ENCODE peak calls at places on chromosomes 3 and 15, in four cellular contexts. P, R, Y and N are unnamed samples.

GRCh38 chr15:23395832-23396231 is 41.3 kb downstream of the GOLGA8S start:
- DNase-seq in Y (no peak), R (no peak), P (no peak), N (no peak)

GRCh38 chr3:137767146-137768020 is 3.3 kb downstream of the SOX14 start:
- DNase-seq in R (no peak), Y (no peak), P (no peak), N (peak; percentile 6)

GRCh38 chr3:141114816-141115458 is 63.8 kb downstream of the SPSB4 start:
- DNase-seq in R (no peak), Y (no peak), P (no peak), N (no peak)

GRCh38 chr15:68256675-68257450 is 20.7 kb upstream of the FEM1B start:
- DNase-seq in R (peak; percentile 97), Y (peak; percentile 54), P (peak; percentile 98), N (peak; percentile 42)

GRCh38 chr3:99920530-99921376 is 103.1 kb downstream of the CMSS1 start:
- DNase-seq in Y (peak; percentile 20), P (peak; percentile 80), R (peak; percentile 65), N (no peak)

GRCh38 chr15:74983725-74984231 is 11.6 kb upstream of the SCAMP5 start:
- DNase-seq in R (no peak), P (no peak), Y (no peak), N (no peak)

GRCh38 chr3:8649757-8650156 is 5.2 kb upstream of the SSUH2 start:
- DNase-seq in Y (no peak), R (no peak), P (no peak), N (no peak)

GRCh38 chr15:29095746-29096145 is 173.9 kb downstream of the NSMCE3 start:
- DNase-seq in P (no peak), R (no peak), Y (no peak), N (no peak)

GRCh38 chr3:187292631-187293513 is 1.3 kb upstream of the MASP1 start:
- DNase-seq in R (peak; percentile 31), P (no peak), Y (no peak), N (no peak)

GRCh38 chr3:179558742-179559364 is 3.9 kb upstream of the ACTL6A start:
- DNase-seq in P (peak; percentile 88), Y (peak; percentile 47), R (peak; percentile 91), N (peak; percentile 72)

GRCh38 chr15:64046347-64047153 is at the start of gene DAPK2:
- DNase-seq in R (peak; percentile 71), Y (peak; percentile 64), P (peak; percentile 46), N (peak; percentile 95)

GRCh38 chr3:4525555-4526238 is 32.5 kb downstream of the ITPR1 start:
- DNase-seq in P (no peak), R (no peak), Y (no peak), N (no peak)

GRCh38 chr15:63492541-63493077 is 11.8 kb upstream of the USP3 start:
- DNase-seq in Y (no peak), P (peak; percentile 40), R (peak; percentile 75), N (no peak)

GRCh38 chr3:158770254-158771017 is 31.4 kb upstream of the MFSD1 start:
- DNase-seq in R (peak; percentile 76), P (peak; percentile 87), Y (no peak), N (no peak)

GRCh38 chr3:74756586-74756985 is 142.1 kb upstream of the CNTN3 start:
- DNase-seq in P (no peak), Y (no peak), R (no peak), N (no peak)

GRCh38 chr15:101458908-101459578 is 30.5 kb downstream of the PCSK6 start:
- DNase-seq in R (peak; percentile 74), Y (no peak), P (no peak), N (no peak)

GRCh38 chr3:55746808-55747413 is 259.8 kb upstream of the WNT5A start:
- DNase-seq in Y (no peak), P (peak; percentile 40), R (peak; percentile 33), N (peak; percentile 15)

GRCh38 chr3:40310690-40311089 is 1.2 kb downstream of the EIF1B start:
- DNase-seq in R (peak; percentile 62), P (peak; percentile 51), Y (no peak), N (no peak)

GRCh38 chr3:156675744-156676466 is 1.5 kb downstream of the TIPARP start:
- DNase-seq in Y (peak; percentile 23), P (peak; percentile 98), R (peak; percentile 90), N (no peak)

GRCh38 chr3:125059488-125060245 is 3.9 kb upstream of the HEG1 start:
- DNase-seq in R (peak; percentile 33), P (no peak), Y (no peak), N (no peak)

GRCh38 chr3:182713743-182714517 is 79.4 kb upstream of the ATP11B start:
- DNase-seq in Y (no peak), P (peak; percentile 84), R (peak; percentile 88), N (peak; percentile 58)

GRCh38 chr3:34646911-34647465 is 848.6 kb downstream of the PDCD6IP start:
- DNase-seq in Y (no peak), P (no peak), R (no peak), N (no peak)

GRCh38 chr3:113421082-113421481 is 20.2 kb downstream of the CFAP44 start:
- DNase-seq in R (no peak), Y (no peak), P (no peak), N (no peak)

GRCh38 chr3:107315136-107315535 is 62.1 kb upstream of the CCDC54 start:
- DNase-seq in R (peak; percentile 64), P (peak; percentile 24), Y (no peak), N (no peak)

GRCh38 chr15:67100808-67101581 is 35.6 kb downstream of the SMAD3 start:
- DNase-seq in Y (peak; percentile 45), P (no peak), R (no peak), N (peak; percentile 68)

GRCh38 chr3:113157408-113157980 is 53.9 kb upstream of the BOC start:
- DNase-seq in P (no peak), R (peak; percentile 14), Y (no peak), N (no peak)

GRCh38 chr3:15271785-15272381 is 60.5 kb downstream of the SH3BP5 start:
- DNase-seq in P (no peak), R (no peak), Y (peak; percentile 91), N (peak; percentile 72)

GRCh38 chr3:135020181-135020580 is 225.1 kb downstream of the EPHB1 start:
- DNase-seq in Y (no peak), P (no peak), R (no peak), N (no peak)

GRCh38 chr3:187063286-187064081 is 75.8 kb downstream of the RPL39L start:
- DNase-seq in R (peak; percentile 34), Y (no peak), P (peak; percentile 28), N (no peak)

GRCh38 chr3:155241559-155241958 is 51.9 kb downstream of the STRIT1 start:
- DNase-seq in P (peak; percentile 28), R (peak; percentile 62), Y (no peak), N (no peak)

GRCh38 chr15:75654201-75654907 is 6.6 kb downstream of the SNX33 start:
- DNase-seq in R (no peak), P (no peak), Y (no peak), N (no peak)

GRCh38 chr3:48575366-48575765 is 11.8 kb upstream of the UCN2 start:
- DNase-seq in R (no peak), Y (no peak), P (no peak), N (no peak)

GRCh38 chr3:29293371-29293770 is 12.5 kb downstream of the RBMS3 start:
- DNase-seq in Y (no peak), P (no peak), R (no peak), N (no peak)

GRCh38 chr3:28291577-28291976 is 50.2 kb downstream of the CMC1 start:
- DNase-seq in P (no peak), Y (no peak), R (no peak), N (no peak)

GRCh38 chr3:28290863-28291300 is 49.5 kb downstream of the CMC1 start:
- DNase-seq in P (no peak), R (no peak), Y (no peak), N (no peak)

GRCh38 chr3:28287046-28287445 is 45.6 kb downstream of the CMC1 start:
- DNase-seq in R (no peak), P (no peak), Y (no peak), N (no peak)

DNA sequence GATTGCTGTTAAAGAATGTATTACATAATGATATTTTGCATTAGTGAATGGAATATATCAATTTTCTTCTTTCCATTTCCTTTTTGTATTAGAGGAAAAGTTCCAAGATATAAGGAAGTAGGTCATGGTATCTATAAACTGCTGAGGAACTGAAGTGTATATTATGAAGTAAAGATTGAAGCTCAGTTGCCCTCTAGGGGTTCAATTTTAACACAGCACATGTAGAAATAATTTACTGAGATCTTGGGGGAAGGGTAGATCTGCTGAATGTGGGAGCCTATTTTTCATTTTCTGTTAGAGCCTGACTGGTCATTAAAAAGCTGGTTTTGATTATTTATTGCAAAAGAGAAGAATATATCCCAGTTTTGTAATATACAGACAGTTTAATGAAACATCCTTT is 45.2 kb downstream of the CMC1 start:
- DNase-seq in P (peak; percentile 69), Y (no peak), R (peak; percentile 64), N (peak; percentile 28)
- TF ChIP-seq CTCF in P (peak; percentile 50), Y (peak; percentile 82), R (peak; percentile 58), N (peak; percentile 38)

GRCh38 chr3:61729235-61729634 is 167.9 kb downstream of the PTPRG start:
- DNase-seq in R (no peak), Y (no peak), P (no peak), N (no peak)

GRCh38 chr3:61733000-61733399 is 171.6 kb downstream of the PTPRG start:
- DNase-seq in P (no peak), Y (no peak), R (no peak), N (no peak)

GRCh38 chr3:61733866-61734265 is 172.5 kb downstream of the PTPRG start:
- DNase-seq in Y (no peak), R (no peak), P (no peak), N (no peak)

GRCh38 chr3:61730058-61730457 is 168.7 kb downstream of the PTPRG start:
- DNase-seq in P (no peak), Y (no peak), R (no peak), N (no peak)

DNA sequence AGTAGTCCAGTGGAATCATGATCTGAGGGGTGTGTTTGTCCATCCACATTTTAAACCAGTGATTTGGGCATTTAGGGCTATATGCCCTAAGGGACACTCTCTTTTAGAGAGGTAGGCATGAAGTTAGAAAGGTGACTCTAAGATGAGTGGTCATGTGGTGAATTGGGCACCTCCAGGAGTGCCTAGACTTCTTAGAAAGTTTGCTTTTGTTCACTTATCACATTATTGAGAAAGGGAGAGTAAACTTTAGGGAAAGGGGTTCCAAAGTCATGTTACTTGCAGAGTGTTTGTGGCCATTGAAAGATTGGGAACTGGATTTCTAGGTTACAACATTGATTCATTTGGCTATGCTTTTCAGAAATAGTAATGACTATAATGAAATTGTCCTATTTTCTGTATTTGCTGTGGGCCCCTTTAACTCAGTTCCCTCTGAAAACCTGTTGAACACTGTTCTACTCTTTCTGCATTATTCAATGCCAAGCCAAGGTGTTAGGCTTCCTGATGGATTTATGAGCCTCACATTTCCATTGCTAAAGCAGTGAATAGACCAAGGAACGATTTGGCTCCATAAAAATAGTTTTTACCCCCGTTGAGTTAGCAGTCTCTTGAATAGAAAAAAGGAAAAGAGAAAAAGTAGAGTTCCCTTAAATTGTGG is 169.3 kb downstream of the PTPRG start:
- DNase-seq in R (no peak), Y (no peak), P (no peak), N (no peak)
- TF ChIP-seq CTCF in R (no peak), Y (no peak), P (no peak), N (no peak)

GRCh38 chr3:167151671-167152070 is 228.4 kb downstream of the ZBBX start:
- DNase-seq in Y (no peak), P (no peak), R (no peak), N (no peak)
- TF ChIP-seq CTCF in Y (no peak), P (no peak), R (no peak), N (no peak)

DNA sequence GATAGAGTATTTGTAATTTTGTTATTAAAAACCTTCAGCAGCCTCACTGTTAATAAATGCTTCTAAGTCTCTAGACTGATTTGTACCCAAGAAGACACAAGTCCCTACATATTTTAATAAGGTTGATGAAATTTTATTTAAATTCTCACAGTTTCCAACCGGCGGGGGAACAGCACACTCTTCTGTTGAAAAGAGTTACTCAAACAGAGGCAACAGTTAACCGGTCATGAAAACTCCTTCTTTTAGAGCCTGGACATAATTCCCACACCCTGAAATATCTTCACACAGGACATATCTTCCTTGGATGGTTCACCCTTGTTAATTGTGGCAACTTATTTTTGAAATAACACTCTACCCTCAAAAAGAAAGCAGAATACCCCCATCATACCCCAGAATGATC is 278.8 kb downstream of the FOXP1 start:
- DNase-seq in R (peak; percentile 77), Y (peak; percentile 18), P (peak; percentile 77), N (no peak)
- TF ChIP-seq CTCF in R (peak; percentile 56), Y (no peak), P (peak; percentile 51), N (no peak)